ENCODE peak calls at places on chromosomes 12 and 14, in four cellular contexts. N is activated naive CD4-positive, alpha-beta T cell; X is effector memory CD4-positive, alpha-beta T cell; D is heart left ventricle. Y is an unnamed sample.

GRCh38 chr12:69698054-69698453 is 1.0 kb downstream of the BEST3 start:
- DNase-seq in N (no peak), X (no peak), D (no peak), Y (no peak)

GRCh38 chr14:99422220-99423010 is 58.2 kb downstream of the SETD3 start:
- DNase-seq in N (no peak), X (no peak), D (no peak), Y (no peak)

GRCh38 chr14:36665887-36666415 is 4.3 kb downstream of the PAX9 start:
- DNase-seq in N (no peak), X (no peak), D (no peak), Y (no peak)

GRCh38 chr14:20427231-20428009 is 8.5 kb downstream of the KLHL33 start:
- DNase-seq in N (no peak), X (no peak), D (no peak), Y (no peak)

GRCh38 chr14:52318829-52319604 is 4.9 kb downstream of the PTGER2 start:
- DNase-seq in N (no peak), X (no peak), D (no peak), Y (no peak)

GRCh38 chr12:65524666-65525065 is 246.2 kb downstream of the MSRB3 start:
- DNase-seq in N (no peak), X (no peak), D (no peak), Y (no peak)

GRCh38 chr12:16358896-16359295 is 11.5 kb downstream of the MGST1 start:
- DNase-seq in N (no peak), X (no peak), D (no peak), Y (no peak)

GRCh38 chr14:64296561-64296960 is 2.4 kb upstream of the ESR2 start:
- DNase-seq in N (no peak), X (no peak), D (no peak), Y (no peak)

GRCh38 chr14:90439874-90440442 is 43.1 kb downstream of the CALM1 start:
- DNase-seq in N (no peak), X (no peak), D (no peak), Y (no peak)

GRCh38 chr12:19404232-19404880 is 34.9 kb upstream of the AEBP2 start:
- DNase-seq in N (no peak), X (no peak), D (no peak), Y (no peak)

GRCh38 chr12:98997-99396 is 32.4 kb downstream of the IQSEC3 start:
- DNase-seq in N (no peak), X (no peak), D (no peak), Y (no peak)

GRCh38 chr12:6306599-6307220 is 3.8 kb upstream of the PLEKHG6 start:
- DNase-seq in N (no peak), X (no peak), D (no peak), Y (peak)